ENCODE peak calls at places on chromosomes 7 and 10, in seven cellular contexts. One of them, this sample, is unnamed.

GRCh38 chr10:127033569-127034175 is 128.4 kb downstream of the DOCK1 start:
- DNase-seq in mammary epithelial cell: peak
- DNase-seq in left ventricle myocardium inferior: no peak
- DNase-seq in epithelial cell of proximal tubule: no peak
- DNase-seq in nephron progenitor cell: no peak
- DNase-seq in NB4: no peak
- DNase-seq in hepatocyte: no peak
- DNase-seq in this sample: no peak

GRCh38 chr10:118520116-118520742 is 75.2 kb downstream of the PRLHR start:
- DNase-seq in left ventricle myocardium inferior: no peak
- DNase-seq in NB4: no peak
- DNase-seq in epithelial cell of proximal tubule: no peak
- DNase-seq in mammary epithelial cell: no peak
- DNase-seq in nephron progenitor cell: no peak
- DNase-seq in hepatocyte: no peak
- DNase-seq in this sample: no peak

GRCh38 chr10:103123282-103124033 is 69.6 kb downstream of the NT5C2 start:
- DNase-seq in NB4: no peak
- DNase-seq in nephron progenitor cell: no peak
- DNase-seq in left ventricle myocardium inferior: no peak
- DNase-seq in hepatocyte: no peak
- DNase-seq in epithelial cell of proximal tubule: no peak
- DNase-seq in mammary epithelial cell: no peak
- DNase-seq in this sample: no peak

GRCh38 chr7:42272793-42273665 is 36.0 kb upstream of the GLI3 start:
- DNase-seq in epithelial cell of proximal tubule: no peak
- DNase-seq in hepatocyte: peak
- DNase-seq in nephron progenitor cell: no peak
- DNase-seq in NB4: no peak
- DNase-seq in left ventricle myocardium inferior: no peak
- DNase-seq in mammary epithelial cell: peak
- DNase-seq in this sample: peak

GRCh38 chr7:106959753-106960152 is 84.8 kb upstream of the PRKAR2B start:
- DNase-seq in nephron progenitor cell: peak
- DNase-seq in epithelial cell of proximal tubule: no peak
- DNase-seq in mammary epithelial cell: no peak
- DNase-seq in hepatocyte: peak
- DNase-seq in NB4: no peak
- DNase-seq in left ventricle myocardium inferior: no peak
- DNase-seq in this sample: peak

GRCh38 chr7:921581-922333 is 32.7 kb downstream of the ADAP1 start:
- DNase-seq in nephron progenitor cell: peak
- DNase-seq in left ventricle myocardium inferior: peak
- DNase-seq in mammary epithelial cell: no peak
- DNase-seq in NB4: no peak
- DNase-seq in hepatocyte: no peak
- DNase-seq in epithelial cell of proximal tubule: no peak
- DNase-seq in this sample: no peak

GRCh38 chr10:131698232-131698631 is 202.6 kb upstream of the PPP2R2D start:
- DNase-seq in epithelial cell of proximal tubule: no peak
- DNase-seq in left ventricle myocardium inferior: no peak
- DNase-seq in nephron progenitor cell: no peak
- DNase-seq in hepatocyte: no peak
- DNase-seq in NB4: no peak
- DNase-seq in mammary epithelial cell: no peak
- DNase-seq in this sample: no peak

GRCh38 chr10:28806951-28807759 is 129.8 kb downstream of the BAMBI start:
- DNase-seq in mammary epithelial cell: no peak
- DNase-seq in hepatocyte: no peak
- DNase-seq in NB4: no peak
- DNase-seq in nephron progenitor cell: no peak
- DNase-seq in left ventricle myocardium inferior: no peak
- DNase-seq in epithelial cell of proximal tubule: no peak
- DNase-seq in this sample: no peak

GRCh38 chr7:514651-515598 is 4.7 kb downstream of the PDGFA start:
- DNase-seq in NB4: no peak
- DNase-seq in epithelial cell of proximal tubule: no peak
- DNase-seq in mammary epithelial cell: peak
- DNase-seq in nephron progenitor cell: peak
- DNase-seq in left ventricle myocardium inferior: no peak
- DNase-seq in hepatocyte: no peak
- DNase-seq in this sample: peak

GRCh38 chr7:131042269-131043160 is 285.2 kb upstream of the MKLN1 start:
- DNase-seq in NB4: no peak
- DNase-seq in nephron progenitor cell: no peak
- DNase-seq in mammary epithelial cell: no peak
- DNase-seq in epithelial cell of proximal tubule: no peak
- DNase-seq in left ventricle myocardium inferior: no peak
- DNase-seq in hepatocyte: no peak
- DNase-seq in this sample: no peak

GRCh38 chr10:123804716-123805115 is 86.9 kb downstream of the CPXM2 start:
- DNase-seq in left ventricle myocardium inferior: no peak
- DNase-seq in epithelial cell of proximal tubule: no peak
- DNase-seq in nephron progenitor cell: no peak
- DNase-seq in mammary epithelial cell: no peak
- DNase-seq in NB4: no peak
- DNase-seq in hepatocyte: no peak
- DNase-seq in this sample: no peak

GRCh38 chr10:70137135-70137534 is 4.5 kb upstream of the AIFM2 start:
- DNase-seq in mammary epithelial cell: no peak
- DNase-seq in hepatocyte: no peak
- DNase-seq in left ventricle myocardium inferior: no peak
- DNase-seq in nephron progenitor cell: no peak
- DNase-seq in NB4: no peak
- DNase-seq in epithelial cell of proximal tubule: no peak
- DNase-seq in this sample: no peak

GRCh38 chr10:112875474-112876267 is 74.4 kb upstream of the TCF7L2 start:
- DNase-seq in NB4: peak
- DNase-seq in nephron progenitor cell: no peak
- DNase-seq in left ventricle myocardium inferior: no peak
- DNase-seq in epithelial cell of proximal tubule: no peak
- DNase-seq in hepatocyte: peak
- DNase-seq in mammary epithelial cell: peak
- DNase-seq in this sample: peak

GRCh38 chr10:3514691-3515090 is 270.3 kb downstream of the KLF6 start:
- DNase-seq in epithelial cell of proximal tubule: no peak
- DNase-seq in hepatocyte: no peak
- DNase-seq in nephron progenitor cell: no peak
- DNase-seq in left ventricle myocardium inferior: peak
- DNase-seq in NB4: no peak
- DNase-seq in mammary epithelial cell: no peak
- DNase-seq in this sample: no peak

GRCh38 chr10:107809889-107810288 is 645.4 kb upstream of the SORCS1 start:
- DNase-seq in NB4: no peak
- DNase-seq in left ventricle myocardium inferior: no peak
- DNase-seq in epithelial cell of proximal tubule: no peak
- DNase-seq in mammary epithelial cell: no peak
- DNase-seq in hepatocyte: no peak
- DNase-seq in nephron progenitor cell: no peak
- DNase-seq in this sample: no peak

GRCh38 chr7:45902820-45903219 is 14.5 kb downstream of the IGFBP1 start:
- DNase-seq in epithelial cell of proximal tubule: no peak
- DNase-seq in hepatocyte: no peak
- DNase-seq in nephron progenitor cell: no peak
- DNase-seq in left ventricle myocardium inferior: no peak
- DNase-seq in mammary epithelial cell: no peak
- DNase-seq in NB4: no peak
- DNase-seq in this sample: no peak
- TF ChIP-seq CTCF in epithelial cell of proximal tubule: peak
- TF ChIP-seq CTCF in hepatocyte: no peak
- TF ChIP-seq CTCF in nephron progenitor cell: no peak
- TF ChIP-seq CTCF in left ventricle myocardium inferior: no peak
- TF ChIP-seq CTCF in mammary epithelial cell: no peak
- TF ChIP-seq CTCF in NB4: no peak
- TF ChIP-seq CTCF in this sample: no peak

DNA sequence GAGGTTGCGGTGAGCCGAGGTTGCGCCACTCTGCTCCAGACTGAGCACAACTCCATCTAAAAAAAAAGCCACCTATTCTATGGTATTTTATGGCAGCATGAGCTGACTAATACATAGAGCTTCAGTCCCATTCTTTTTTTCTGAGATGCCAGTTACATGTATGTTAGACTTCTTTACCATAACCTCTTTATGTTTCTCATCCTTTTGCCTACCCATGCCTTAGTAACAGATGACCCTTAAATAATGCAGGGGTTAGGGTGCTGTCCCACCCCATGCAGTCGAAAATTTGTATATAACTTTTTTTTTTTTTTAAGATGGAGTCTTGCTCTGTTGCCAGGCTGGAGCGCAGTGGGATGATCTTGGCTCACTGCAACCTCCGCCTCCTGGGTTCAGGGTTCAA is 22.7 kb upstream of the HHEX start:
- DNase-seq in mammary epithelial cell: no peak
- DNase-seq in epithelial cell of proximal tubule: no peak
- DNase-seq in NB4: no peak
- DNase-seq in nephron progenitor cell: no peak
- DNase-seq in left ventricle myocardium inferior: no peak
- DNase-seq in hepatocyte: no peak
- DNase-seq in this sample: no peak
- TF ChIP-seq CTCF in mammary epithelial cell: no peak
- TF ChIP-seq CTCF in epithelial cell of proximal tubule: no peak
- TF ChIP-seq CTCF in NB4: no peak
- TF ChIP-seq CTCF in nephron progenitor cell: no peak
- TF ChIP-seq CTCF in left ventricle myocardium inferior: no peak
- TF ChIP-seq CTCF in hepatocyte: no peak
- TF ChIP-seq CTCF in this sample: no peak

GRCh38 chr7:28277364-28277763 is 96.8 kb upstream of the JAZF1 start:
- DNase-seq in hepatocyte: no peak
- DNase-seq in mammary epithelial cell: no peak
- DNase-seq in left ventricle myocardium inferior: no peak
- DNase-seq in NB4: no peak
- DNase-seq in nephron progenitor cell: no peak
- DNase-seq in epithelial cell of proximal tubule: no peak
- DNase-seq in this sample: no peak

GRCh38 chr7:28276303-28276702 is 95.7 kb upstream of the JAZF1 start:
- DNase-seq in nephron progenitor cell: no peak
- DNase-seq in left ventricle myocardium inferior: no peak
- DNase-seq in mammary epithelial cell: no peak
- DNase-seq in NB4: no peak
- DNase-seq in epithelial cell of proximal tubule: no peak
- DNase-seq in hepatocyte: no peak
- DNase-seq in this sample: no peak

GRCh38 chr7:28269700-28270361 is 89.2 kb upstream of the JAZF1 start:
- DNase-seq in left ventricle myocardium inferior: no peak
- DNase-seq in mammary epithelial cell: peak
- DNase-seq in nephron progenitor cell: no peak
- DNase-seq in epithelial cell of proximal tubule: no peak
- DNase-seq in hepatocyte: no peak
- DNase-seq in NB4: peak
- DNase-seq in this sample: no peak

GRCh38 chr7:28270536-28270935 is 89.9 kb upstream of the JAZF1 start:
- DNase-seq in mammary epithelial cell: no peak
- DNase-seq in hepatocyte: no peak
- DNase-seq in epithelial cell of proximal tubule: no peak
- DNase-seq in left ventricle myocardium inferior: no peak
- DNase-seq in NB4: no peak
- DNase-seq in nephron progenitor cell: no peak
- DNase-seq in this sample: no peak

GRCh38 chr7:28272461-28272877 is 91.9 kb upstream of the JAZF1 start:
- DNase-seq in nephron progenitor cell: peak
- DNase-seq in hepatocyte: peak
- DNase-seq in NB4: peak
- DNase-seq in mammary epithelial cell: no peak
- DNase-seq in left ventricle myocardium inferior: peak
- DNase-seq in epithelial cell of proximal tubule: no peak
- DNase-seq in this sample: peak
- TF ChIP-seq CTCF in nephron progenitor cell: peak
- TF ChIP-seq CTCF in hepatocyte: peak
- TF ChIP-seq CTCF in NB4: peak
- TF ChIP-seq CTCF in mammary epithelial cell: peak
- TF ChIP-seq CTCF in left ventricle myocardium inferior: peak
- TF ChIP-seq CTCF in epithelial cell of proximal tubule: peak
- TF ChIP-seq CTCF in this sample: peak

DNA sequence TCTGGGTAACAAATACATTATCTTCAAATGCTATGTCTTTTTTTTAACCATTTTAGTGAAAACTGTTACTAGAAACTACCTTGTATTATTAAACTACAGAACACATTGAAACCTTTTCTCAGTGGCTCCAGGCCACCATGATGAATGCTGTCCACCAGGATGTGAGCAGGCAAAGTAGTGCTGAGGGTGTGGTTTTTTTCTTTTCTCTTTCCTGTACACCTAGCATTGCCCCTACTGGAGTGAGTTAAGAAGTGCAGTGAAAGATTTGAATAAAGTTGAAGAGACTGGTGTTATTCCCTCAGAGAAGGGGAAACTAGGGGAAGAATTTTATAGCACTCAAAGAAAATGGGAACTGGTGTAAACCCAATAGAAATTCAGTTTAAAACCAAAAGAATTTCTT is 120.0 kb upstream of the SAMD8 start:
- DNase-seq in NB4: peak
- DNase-seq in nephron progenitor cell: no peak
- DNase-seq in mammary epithelial cell: peak
- DNase-seq in left ventricle myocardium inferior: no peak
- DNase-seq in hepatocyte: peak
- DNase-seq in epithelial cell of proximal tubule: peak
- DNase-seq in this sample: peak
- TF ChIP-seq CTCF in NB4: peak
- TF ChIP-seq CTCF in nephron progenitor cell: peak
- TF ChIP-seq CTCF in mammary epithelial cell: peak
- TF ChIP-seq CTCF in left ventricle myocardium inferior: peak
- TF ChIP-seq CTCF in hepatocyte: peak
- TF ChIP-seq CTCF in epithelial cell of proximal tubule: peak
- TF ChIP-seq CTCF in this sample: peak

GRCh38 chr10:76299501-76299900 is 868.1 kb downstream of the LRMDA start:
- DNase-seq in epithelial cell of proximal tubule: no peak
- DNase-seq in nephron progenitor cell: no peak
- DNase-seq in hepatocyte: no peak
- DNase-seq in left ventricle myocardium inferior: no peak
- DNase-seq in mammary epithelial cell: no peak
- DNase-seq in NB4: no peak
- DNase-seq in this sample: no peak

GRCh38 chr10:76303682-76304316 is 872.4 kb downstream of the LRMDA start:
- DNase-seq in nephron progenitor cell: peak
- DNase-seq in left ventricle myocardium inferior: peak
- DNase-seq in hepatocyte: peak
- DNase-seq in NB4: peak
- DNase-seq in mammary epithelial cell: peak
- DNase-seq in epithelial cell of proximal tubule: no peak
- DNase-seq in this sample: peak

GRCh38 chr10:76302491-76302890 is 871.1 kb downstream of the LRMDA start:
- DNase-seq in epithelial cell of proximal tubule: no peak
- DNase-seq in left ventricle myocardium inferior: no peak
- DNase-seq in mammary epithelial cell: no peak
- DNase-seq in hepatocyte: no peak
- DNase-seq in NB4: no peak
- DNase-seq in nephron progenitor cell: no peak
- DNase-seq in this sample: no peak

GRCh38 chr10:76302936-76303656 is 871.7 kb downstream of the LRMDA start:
- DNase-seq in nephron progenitor cell: peak
- DNase-seq in NB4: no peak
- DNase-seq in mammary epithelial cell: no peak
- DNase-seq in left ventricle myocardium inferior: no peak
- DNase-seq in hepatocyte: no peak
- DNase-seq in epithelial cell of proximal tubule: no peak
- DNase-seq in this sample: no peak

GRCh38 chr10:76301950-76302349 is 870.5 kb downstream of the LRMDA start:
- DNase-seq in left ventricle myocardium inferior: no peak
- DNase-seq in mammary epithelial cell: peak
- DNase-seq in hepatocyte: peak
- DNase-seq in nephron progenitor cell: no peak
- DNase-seq in NB4: peak
- DNase-seq in epithelial cell of proximal tubule: no peak
- DNase-seq in this sample: no peak
- TF ChIP-seq CTCF in left ventricle myocardium inferior: no peak
- TF ChIP-seq CTCF in mammary epithelial cell: no peak
- TF ChIP-seq CTCF in hepatocyte: peak
- TF ChIP-seq CTCF in nephron progenitor cell: no peak
- TF ChIP-seq CTCF in NB4: peak
- TF ChIP-seq CTCF in epithelial cell of proximal tubule: peak
- TF ChIP-seq CTCF in this sample: no peak